ENCODE peak calls at places on chromosome 13, in four cellular contexts. U, Y, T and W are unnamed samples.

GRCh38 chr13:24348385-24348784 is 39.0 kb downstream of the C1QTNF9 start:
- DNase-seq in U (no peak), Y (no peak), T (no peak), W (no peak)

GRCh38 chr13:73228546-73228945 is 169.7 kb downstream of the KLF5 start:
- DNase-seq in U (no peak), Y (no peak), T (no peak), W (no peak)

GRCh38 chr13:78121459-78122348 is 203.1 kb upstream of the EDNRB start:
- DNase-seq in U (peak; percentile 42), Y (peak; percentile 34), T (no peak), W (peak; percentile 73)

GRCh38 chr13:78785764-78786163 is 126.8 kb upstream of the OBI1 start:
- DNase-seq in U (no peak), Y (no peak), T (no peak), W (no peak)

GRCh38 chr13:52137489-52137888 is 8.6 kb upstream of the NEK5 start:
- DNase-seq in U (no peak), Y (no peak), T (no peak), W (no peak)

GRCh38 chr13:34070006-34070405 is 252.1 kb downstream of the RFC3 start:
- DNase-seq in U (no peak), Y (no peak), T (no peak), W (no peak)

GRCh38 chr13:67383358-67383757 is 153.2 kb upstream of the PCDH9 start:
- DNase-seq in U (no peak), Y (no peak), T (no peak), W (no peak)

GRCh38 chr13:22372261-22372660 is 701.4 kb downstream of the FGF9 start:
- DNase-seq in U (no peak), Y (no peak), T (no peak), W (no peak)

GRCh38 chr13:114130708-114131580 is 1.5 kb downstream of the RASA3 start:
- DNase-seq in U (peak; percentile 41), Y (no peak), T (no peak), W (peak; percentile 94)

GRCh38 chr13:39552233-39552632 is 50.8 kb downstream of the LHFPL6 start:
- DNase-seq in U (no peak), Y (no peak), T (no peak), W (no peak)

GRCh38 chr13:49298903-49299605 is 51.3 kb downstream of the CDADC1 start:
- DNase-seq in U (no peak), Y (no peak), T (no peak), W (no peak)

GRCh38 chr13:43876366-43876765 is 3.2 kb downstream of the CCDC122 start:
- DNase-seq in U (no peak), Y (no peak), T (no peak), W (no peak)

GRCh38 chr13:42525035-42525504 is 48.9 kb upstream of the TNFSF11 start:
- DNase-seq in U (no peak), Y (no peak), T (no peak), W (no peak)

GRCh38 chr13:96551540-96551939 is 442.7 kb downstream of the OXGR1 start:
- DNase-seq in U (no peak), Y (no peak), T (no peak), W (no peak)

GRCh38 chr13:37109080-37109678 is 3.7 kb upstream of the CSNK1A1L start:
- DNase-seq in U (peak; percentile 58), Y (no peak), T (no peak), W (peak; percentile 36)
- TF ChIP-seq POLR2A in U (no peak), Y (no peak), T (no peak), W (no peak)

GRCh38 chr13:46796515-46797467 is at the start of gene ESD:
- DNase-seq in U (peak; percentile 96), Y (peak; percentile 85), T (peak; percentile 96), W (peak; percentile 97)
- TF ChIP-seq POLR2A in U (peak; percentile 85), Y (peak; percentile 85), T (peak; percentile 81), W (peak; percentile 86)

GRCh38 chr13:32315255-32316029 is at the start of the genes BRCA2 and ZAR1L:
- DNase-seq in U (peak; percentile 83), Y (peak; percentile 77), T (peak; percentile 79), W (peak; percentile 94)
- TF ChIP-seq POLR2A in U (no peak), Y (peak; percentile 86), T (peak; percentile 34), W (peak; percentile 97)

DNA sequence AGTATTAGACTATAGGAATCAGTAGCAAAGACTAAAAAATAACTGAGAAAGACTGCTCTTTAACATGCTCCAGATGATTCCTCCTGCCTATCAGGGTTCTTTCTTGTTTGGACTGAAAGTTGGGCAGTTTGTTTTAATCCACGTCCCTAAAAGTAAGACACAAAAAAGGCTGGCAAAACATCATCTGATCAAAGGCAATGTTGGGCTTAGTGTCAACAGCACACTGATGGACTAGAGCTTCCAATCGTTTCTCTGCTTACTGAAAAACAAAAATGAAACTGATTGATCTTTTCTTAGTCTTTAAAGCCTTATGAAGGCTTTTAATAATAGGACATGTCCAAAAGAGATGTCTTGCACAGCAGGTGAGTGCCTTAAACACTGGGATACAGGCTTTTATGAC is 1567.9 kb upstream of the PRR20A start:
- DNase-seq in U (no peak), Y (no peak), T (no peak), W (no peak)
- TF ChIP-seq POLR2A in U (no peak), Y (no peak), T (no peak), W (no peak)